ENCODE peak calls at places on chromosomes 4 and X, in ten cellular contexts. One of them, this sample, is unnamed.

GRCh38 chr4:2799971-2800690 is 7.2 kb downstream of the SH3BP2 start:
- DNase-seq in cardiac muscle cell: no peak
- DNase-seq in MCF 10A: no peak
- DNase-seq in BJ: no peak
- DNase-seq in naive thymus-derived CD8-positive, alpha-beta T cell: no peak
- DNase-seq in stimulated activated naive CD8-positive, alpha-beta T cell treated with anti-CD3 and anti-CD28 coated beads, Interleukin-15, amount 100 ng/mL, for 72 hours: no peak
- DNase-seq in Calu3: no peak
- DNase-seq in kidney epithelial cell: no peak
- DNase-seq in progenitor cell of endocrine pancreas: no peak
- DNase-seq in kidney: peak
- DNase-seq in this sample: no peak

GRCh38 chrX:110087485-110088356 is 84.8 kb downstream of the TMEM164 start:
- DNase-seq in cardiac muscle cell: peak
- DNase-seq in MCF 10A: peak
- DNase-seq in BJ: peak
- DNase-seq in naive thymus-derived CD8-positive, alpha-beta T cell: no peak
- DNase-seq in stimulated activated naive CD8-positive, alpha-beta T cell treated with anti-CD3 and anti-CD28 coated beads, Interleukin-15, amount 100 ng/mL, for 72 hours: no peak
- DNase-seq in Calu3: peak
- DNase-seq in kidney epithelial cell: peak
- DNase-seq in progenitor cell of endocrine pancreas: no peak
- DNase-seq in kidney: no peak
- DNase-seq in this sample: no peak

GRCh38 chr4:118888666-118889312 is at the start of gene SYNPO2:
- DNase-seq in cardiac muscle cell: peak
- DNase-seq in MCF 10A: peak
- DNase-seq in BJ: peak
- DNase-seq in naive thymus-derived CD8-positive, alpha-beta T cell: peak
- DNase-seq in stimulated activated naive CD8-positive, alpha-beta T cell treated with anti-CD3 and anti-CD28 coated beads, Interleukin-15, amount 100 ng/mL, for 72 hours: peak
- DNase-seq in Calu3: peak
- DNase-seq in kidney epithelial cell: peak
- DNase-seq in progenitor cell of endocrine pancreas: peak
- DNase-seq in kidney: peak
- DNase-seq in this sample: peak

GRCh38 chrX:129714581-129714980 is 24.2 kb upstream of the XPNPEP2 start:
- DNase-seq in cardiac muscle cell: no peak
- DNase-seq in MCF 10A: no peak
- DNase-seq in BJ: no peak
- DNase-seq in naive thymus-derived CD8-positive, alpha-beta T cell: no peak
- DNase-seq in stimulated activated naive CD8-positive, alpha-beta T cell treated with anti-CD3 and anti-CD28 coated beads, Interleukin-15, amount 100 ng/mL, for 72 hours: no peak
- DNase-seq in Calu3: no peak
- DNase-seq in kidney epithelial cell: no peak
- DNase-seq in progenitor cell of endocrine pancreas: no peak
- DNase-seq in kidney: no peak
- DNase-seq in this sample: no peak

GRCh38 chr4:76657443-76657842 is 222.4 kb downstream of the SHROOM3 start:
- DNase-seq in cardiac muscle cell: no peak
- DNase-seq in MCF 10A: no peak
- DNase-seq in BJ: no peak
- DNase-seq in naive thymus-derived CD8-positive, alpha-beta T cell: no peak
- DNase-seq in stimulated activated naive CD8-positive, alpha-beta T cell treated with anti-CD3 and anti-CD28 coated beads, Interleukin-15, amount 100 ng/mL, for 72 hours: no peak
- DNase-seq in Calu3: no peak
- DNase-seq in kidney epithelial cell: no peak
- DNase-seq in progenitor cell of endocrine pancreas: no peak
- DNase-seq in kidney: no peak
- DNase-seq in this sample: no peak

GRCh38 chr4:98151145-98151929 is 8.1 kb upstream of the STPG2 start:
- DNase-seq in cardiac muscle cell: no peak
- DNase-seq in MCF 10A: no peak
- DNase-seq in BJ: no peak
- DNase-seq in naive thymus-derived CD8-positive, alpha-beta T cell: no peak
- DNase-seq in stimulated activated naive CD8-positive, alpha-beta T cell treated with anti-CD3 and anti-CD28 coated beads, Interleukin-15, amount 100 ng/mL, for 72 hours: no peak
- DNase-seq in Calu3: no peak
- DNase-seq in kidney epithelial cell: no peak
- DNase-seq in progenitor cell of endocrine pancreas: no peak
- DNase-seq in kidney: no peak
- DNase-seq in this sample: no peak

GRCh38 chrX:115898382-115899001 is 272.1 kb upstream of the AGTR2 start:
- DNase-seq in cardiac muscle cell: no peak
- DNase-seq in MCF 10A: peak
- DNase-seq in BJ: no peak
- DNase-seq in naive thymus-derived CD8-positive, alpha-beta T cell: peak
- DNase-seq in stimulated activated naive CD8-positive, alpha-beta T cell treated with anti-CD3 and anti-CD28 coated beads, Interleukin-15, amount 100 ng/mL, for 72 hours: no peak
- DNase-seq in Calu3: no peak
- DNase-seq in kidney epithelial cell: no peak
- DNase-seq in progenitor cell of endocrine pancreas: no peak
- DNase-seq in kidney: peak
- DNase-seq in this sample: no peak

GRCh38 chr4:113328514-113328913 is 279.1 kb downstream of the ANK2 start:
- DNase-seq in cardiac muscle cell: peak
- DNase-seq in MCF 10A: peak
- DNase-seq in BJ: no peak
- DNase-seq in naive thymus-derived CD8-positive, alpha-beta T cell: no peak
- DNase-seq in stimulated activated naive CD8-positive, alpha-beta T cell treated with anti-CD3 and anti-CD28 coated beads, Interleukin-15, amount 100 ng/mL, for 72 hours: no peak
- DNase-seq in Calu3: no peak
- DNase-seq in kidney epithelial cell: no peak
- DNase-seq in progenitor cell of endocrine pancreas: no peak
- DNase-seq in kidney: no peak
- DNase-seq in this sample: no peak

GRCh38 chrX:111270339-111270738 is at the start of gene CAPN6:
- DNase-seq in cardiac muscle cell: peak
- DNase-seq in MCF 10A: peak
- DNase-seq in BJ: no peak
- DNase-seq in naive thymus-derived CD8-positive, alpha-beta T cell: no peak
- DNase-seq in stimulated activated naive CD8-positive, alpha-beta T cell treated with anti-CD3 and anti-CD28 coated beads, Interleukin-15, amount 100 ng/mL, for 72 hours: no peak
- DNase-seq in Calu3: peak
- DNase-seq in kidney epithelial cell: no peak
- DNase-seq in progenitor cell of endocrine pancreas: peak
- DNase-seq in kidney: peak
- DNase-seq in this sample: no peak

GRCh38 chr4:40321671-40322131 is 13.4 kb upstream of the CHRNA9 start:
- DNase-seq in cardiac muscle cell: peak
- DNase-seq in MCF 10A: peak
- DNase-seq in BJ: peak
- DNase-seq in naive thymus-derived CD8-positive, alpha-beta T cell: no peak
- DNase-seq in stimulated activated naive CD8-positive, alpha-beta T cell treated with anti-CD3 and anti-CD28 coated beads, Interleukin-15, amount 100 ng/mL, for 72 hours: no peak
- DNase-seq in Calu3: no peak
- DNase-seq in kidney epithelial cell: no peak
- DNase-seq in progenitor cell of endocrine pancreas: no peak
- DNase-seq in kidney: no peak
- DNase-seq in this sample: no peak

GRCh38 chr4:1793940-1794808 is 1.1 kb downstream of the FGFR3 start:
- DNase-seq in cardiac muscle cell: no peak
- DNase-seq in MCF 10A: peak
- DNase-seq in BJ: no peak
- DNase-seq in naive thymus-derived CD8-positive, alpha-beta T cell: no peak
- DNase-seq in stimulated activated naive CD8-positive, alpha-beta T cell treated with anti-CD3 and anti-CD28 coated beads, Interleukin-15, amount 100 ng/mL, for 72 hours: peak
- DNase-seq in Calu3: no peak
- DNase-seq in kidney epithelial cell: no peak
- DNase-seq in progenitor cell of endocrine pancreas: no peak
- DNase-seq in kidney: no peak
- DNase-seq in this sample: no peak

GRCh38 chr4:26204249-26204825 is 116.5 kb upstream of the RBPJ start:
- DNase-seq in cardiac muscle cell: no peak
- DNase-seq in MCF 10A: no peak
- DNase-seq in BJ: no peak
- DNase-seq in naive thymus-derived CD8-positive, alpha-beta T cell: peak
- DNase-seq in stimulated activated naive CD8-positive, alpha-beta T cell treated with anti-CD3 and anti-CD28 coated beads, Interleukin-15, amount 100 ng/mL, for 72 hours: no peak
- DNase-seq in Calu3: no peak
- DNase-seq in kidney epithelial cell: no peak
- DNase-seq in progenitor cell of endocrine pancreas: no peak
- DNase-seq in kidney: no peak
- DNase-seq in this sample: no peak

GRCh38 chrX:9327747-9328145 is 137.1 kb upstream of the TBL1X start:
- DNase-seq in cardiac muscle cell: peak
- DNase-seq in MCF 10A: peak
- DNase-seq in BJ: peak
- DNase-seq in naive thymus-derived CD8-positive, alpha-beta T cell: no peak
- DNase-seq in stimulated activated naive CD8-positive, alpha-beta T cell treated with anti-CD3 and anti-CD28 coated beads, Interleukin-15, amount 100 ng/mL, for 72 hours: no peak
- DNase-seq in Calu3: no peak
- DNase-seq in kidney epithelial cell: no peak
- DNase-seq in progenitor cell of endocrine pancreas: no peak
- DNase-seq in kidney: no peak
- DNase-seq in this sample: no peak

GRCh38 chr4:112557676-112558411 is 41.9 kb upstream of the NEUROG2 start:
- DNase-seq in cardiac muscle cell: no peak
- DNase-seq in MCF 10A: no peak
- DNase-seq in BJ: no peak
- DNase-seq in naive thymus-derived CD8-positive, alpha-beta T cell: no peak
- DNase-seq in stimulated activated naive CD8-positive, alpha-beta T cell treated with anti-CD3 and anti-CD28 coated beads, Interleukin-15, amount 100 ng/mL, for 72 hours: no peak
- DNase-seq in Calu3: no peak
- DNase-seq in kidney epithelial cell: no peak
- DNase-seq in progenitor cell of endocrine pancreas: no peak
- DNase-seq in kidney: no peak
- DNase-seq in this sample: no peak

GRCh38 chr4:184911310-184911709 is 85.5 kb upstream of the ACSL1 start:
- DNase-seq in cardiac muscle cell: peak
- DNase-seq in MCF 10A: peak
- DNase-seq in BJ: no peak
- DNase-seq in naive thymus-derived CD8-positive, alpha-beta T cell: no peak
- DNase-seq in stimulated activated naive CD8-positive, alpha-beta T cell treated with anti-CD3 and anti-CD28 coated beads, Interleukin-15, amount 100 ng/mL, for 72 hours: no peak
- DNase-seq in Calu3: peak
- DNase-seq in kidney epithelial cell: no peak
- DNase-seq in progenitor cell of endocrine pancreas: no peak
- DNase-seq in kidney: no peak
- DNase-seq in this sample: no peak

This sample was measured in coronary artery.